ENCODE peak calls at places on chromosomes 13 and 19, in nine cellular contexts. U is fibroblast of lung, V is SK-N-SH, A is GM23338, Z is PC-9, X is neuronal stem cell, M is astrocyte, L is A549, Y is K562. G is an unnamed sample.

GRCh38 chr13:59790626-59791025 is 373.1 kb downstream of the DIAPH3 start:
- DNase-seq in U (peak; percentile 4), V (no peak), A (no peak), Z (no peak), X (no peak), M (peak; percentile 57), L (no peak), Y (no peak), G (no peak)

GRCh38 chr13:108031859-108032258 is 183.5 kb downstream of the LIG4 start:
- DNase-seq in U (no peak), V (no peak), A (peak; percentile 53), Z (no peak), X (no peak), M (no peak), L (no peak), Y (no peak), G (no peak)

GRCh38 chr13:92640936-92641335 is 585.7 kb upstream of the GPC6 start:
- DNase-seq in U (no peak), V (no peak), A (no peak), Z (no peak), X (no peak), M (peak; percentile 43), L (no peak), Y (no peak), G (no peak)

GRCh38 chr13:28248080-28248479 is 109.7 kb downstream of the PAN3 start:
- DNase-seq in U (no peak), V (no peak), A (no peak), Z (no peak), X (no peak), M (no peak), L (no peak), Y (no peak), G (no peak)

GRCh38 chr19:57171551-57172081 is 4.3 kb upstream of the DUXA start:
- DNase-seq in U (peak; percentile 12), V (peak; percentile 95), A (peak; percentile 72), Z (no peak), X (peak; percentile 48), M (peak; percentile 3), L (no peak), Y (no peak), G (no peak)

GRCh38 chr19:48842744-48843162 is 6.5 kb upstream of the HSD17B14 start:
- DNase-seq in U (peak; percentile 64), V (peak; percentile 80), A (peak; percentile 93), Z (peak; percentile 50), X (peak; percentile 81), M (peak; percentile 18), L (peak; percentile 71), Y (peak; percentile 66), G (peak; percentile 76)

GRCh38 chr13:98576963-98577822 is at the start of gene STK24:
- DNase-seq in U (peak; percentile 84), V (peak; percentile 97), A (peak; percentile 79), Z (peak; percentile 45), X (peak; percentile 69), M (peak; percentile 64), L (peak; percentile 56), Y (peak; percentile 88), G (peak; percentile 68)

GRCh38 chr19:16062789-16063188 is 13.5 kb upstream of the TPM4 start:
- DNase-seq in U (no peak), V (peak; percentile 73), A (peak; percentile 75), Z (peak; percentile 59), X (no peak), M (no peak), L (no peak), Y (peak; percentile 75), G (peak; percentile 68)

GRCh38 chr13:99636728-99637353 is 135.6 kb downstream of the TM9SF2 start:
- DNase-seq in U (no peak), V (no peak), A (no peak), Z (no peak), X (no peak), M (no peak), L (no peak), Y (no peak), G (peak; percentile 56)

GRCh38 chr19:584240-585001 is 5.3 kb upstream of the HCN2 start:
- DNase-seq in U (peak; percentile 39), V (peak; percentile 95), A (peak; percentile 81), Z (no peak), X (peak; percentile 56), M (no peak), L (no peak), Y (peak; percentile 73), G (peak; percentile 65)

GRCh38 chr13:100089633-100090032 is 740 bp downstream of the PCCA start:
- DNase-seq in U (peak; percentile 17), V (no peak), A (no peak), Z (no peak), X (no peak), M (peak; percentile 13), L (no peak), Y (no peak), G (peak; percentile 4)

GRCh38 chr19:39059302-39059701 is 24.9 kb upstream of the ACP7 start:
- DNase-seq in U (no peak), V (no peak), A (no peak), Z (no peak), X (no peak), M (no peak), L (no peak), Y (no peak), G (no peak)

GRCh38 chr19:19399733-19400438 is 5.6 kb upstream of the GATAD2A start:
- DNase-seq in U (peak; percentile 41), V (peak; percentile 46), A (no peak), Z (no peak), X (no peak), M (peak; percentile 32), L (no peak), Y (no peak), G (no peak)

GRCh38 chr13:111371720-111372119 is 51.3 kb downstream of the TEX29 start:
- DNase-seq in U (no peak), V (no peak), A (no peak), Z (no peak), X (no peak), M (no peak), L (no peak), Y (no peak), G (no peak)

GRCh38 chr19:30165228-30165813 is 206.9 kb upstream of the ZNF536 start:
- DNase-seq in U (no peak), V (no peak), A (no peak), Z (no peak), X (no peak), M (no peak), L (no peak), Y (no peak), G (no peak)

GRCh38 chr19:42099336-42099925 is 23.5 kb downstream of the ZNF574 start:
- DNase-seq in U (no peak), V (no peak), A (no peak), Z (no peak), X (no peak), M (no peak), L (no peak), Y (no peak), G (no peak)

GRCh38 chr13:40394304-40394983 is 272.0 kb downstream of the FOXO1 start:
- DNase-seq in U (no peak), V (no peak), A (no peak), Z (no peak), X (no peak), M (no peak), L (no peak), Y (no peak), G (no peak)

GRCh38 chr13:33186851-33187250 is 98.7 kb downstream of the STARD13 start:
- DNase-seq in U (no peak), V (no peak), A (peak; percentile 65), Z (no peak), X (no peak), M (peak; percentile 94), L (no peak), Y (no peak), G (no peak)

DNA sequence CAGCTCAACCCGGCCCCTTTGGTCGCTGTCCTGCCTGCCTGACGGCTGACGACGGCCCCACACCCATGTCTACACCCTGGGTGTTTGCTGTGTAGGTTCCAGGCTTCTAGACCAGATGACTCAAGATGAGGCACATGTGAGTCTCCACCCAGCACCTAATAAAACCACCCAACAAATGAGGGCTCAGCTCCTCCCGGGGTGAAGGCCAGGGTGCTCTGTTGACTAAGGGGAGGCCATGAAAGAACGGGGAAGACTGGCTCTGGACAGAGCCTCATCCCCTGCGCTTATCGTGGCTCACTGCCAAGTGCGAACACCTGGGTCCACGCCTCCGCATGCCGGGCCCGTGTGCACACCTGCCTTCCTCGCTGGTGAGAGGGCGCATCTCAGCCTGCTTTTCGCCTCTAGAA is 39.6 kb downstream of the COL4A2 start:
- DNase-seq in U (no peak), V (no peak), A (no peak), Z (peak; percentile 87), X (no peak), M (no peak), L (peak; percentile 72), Y (no peak), G (no peak)
- H3K4me2 ChIP-seq in U (no peak overlapping the region), V (no peak overlapping the region), A (no peak overlapping the region), Z (peak overlapping the region; percentile 69), X (no peak overlapping the region), M (peak overlapping the region; percentile 64), L (peak overlapping the region; percentile 60), Y (no peak overlapping the region), G (no peak overlapping the region)

GRCh38 chr13:45119990-45120864 is at the start of gene GTF2F2:
- DNase-seq in U (peak; percentile 90), V (peak; percentile 91), A (peak; percentile 92), Z (peak; percentile 79), X (peak; percentile 83), M (peak; percentile 84), L (peak; percentile 83), Y (peak; percentile 84), G (peak; percentile 88)

GRCh38 chr13:45119469-45119989 is 781 bp upstream of the GTF2F2 start:
- DNase-seq in U (peak; percentile 72), V (peak; percentile 37), A (no peak), Z (no peak), X (no peak), M (peak; percentile 80), L (no peak), Y (no peak), G (peak; percentile 52)

GRCh38 chr13:45122941-45123340 is 2.6 kb downstream of the GTF2F2 start:
- DNase-seq in U (no peak), V (no peak), A (no peak), Z (no peak), X (no peak), M (no peak), L (no peak), Y (no peak), G (no peak)

GRCh38 chr13:45120967-45121366 is 657 bp downstream of the GTF2F2 start:
- DNase-seq in U (no peak), V (no peak), A (no peak), Z (no peak), X (no peak), M (no peak), L (no peak), Y (no peak), G (peak; percentile 8)

GRCh38 chr13:45121421-45121820 is 1.1 kb downstream of the GTF2F2 start:
- DNase-seq in U (peak; percentile 33), V (peak; percentile 17), A (peak; percentile 54), Z (no peak), X (no peak), M (no peak), L (peak; percentile 12), Y (no peak), G (peak; percentile 56)
- H3K4me2 ChIP-seq in U (peak overlapping the region; percentile 94), V (peak overlapping the region; percentile 95), A (peak overlapping the region; percentile 88), Z (peak overlapping the region; percentile 89), X (peak overlapping the region; percentile 79), M (peak overlapping the region; percentile 99), L (peak overlapping the region; percentile 86), Y (peak overlapping the region; percentile 91), G (peak overlapping the region; percentile 87)

GRCh38 chr19:2670217-2670616 is 32.3 kb downstream of the GNG7 start:
- DNase-seq in U (no peak), V (no peak), A (no peak), Z (no peak), X (no peak), M (no peak), L (no peak), Y (no peak), G (no peak)
- H3K4me2 ChIP-seq in U (no peak overlapping the region), V (no peak overlapping the region), A (no peak overlapping the region), Z (no peak overlapping the region), X (no peak overlapping the region), M (no peak overlapping the region), L (no peak overlapping the region), Y (no peak overlapping the region), G (no peak overlapping the region)

GRCh38 chr13:20431687-20432384 is 93.8 kb downstream of the CRYL1 start:
- DNase-seq in U (no peak), V (no peak), A (no peak), Z (no peak), X (no peak), M (no peak), L (no peak), Y (no peak), G (no peak)
- H3K4me2 ChIP-seq in U (no peak overlapping the region), V (no peak overlapping the region), A (no peak overlapping the region), Z (no peak overlapping the region), X (no peak overlapping the region), M (no peak overlapping the region), L (no peak overlapping the region), Y (no peak overlapping the region), G (no peak overlapping the region)

G was measured in OCI-LY7.